ENCODE peak calls at places on chromosomes 2 and 18, in ten cellular contexts. F is spleen, U is HCT116, P is HepG2, Z is heart left ventricle, N is uterus, Q is stomach, Y is right lobe of liver, G is ovary, H is sigmoid colon. S is an unnamed sample.

GRCh38 chr2:131112477-131113027 is 7.4 kb downstream of the PLEKHB2 start:
- DNase-seq in F (no peak), U (no peak), P (no peak), Z (no peak), N (no peak), Q (no peak), Y (no peak), G (no peak), H (no peak), S (no peak)

GRCh38 chr2:107685587-107685986 is 141.1 kb upstream of the RGPD4 start:
- DNase-seq in F (no peak), U (no peak), P (no peak), Z (no peak), N (no peak), Q (no peak), Y (no peak), G (no peak), H (no peak), S (no peak)

GRCh38 chr2:171387052-171387451 is 46.7 kb downstream of the METTL8 start:
- DNase-seq in F (no peak), U (no peak), P (no peak), Z (no peak), N (no peak), Q (no peak), Y (no peak), G (no peak), H (no peak), S (no peak)

GRCh38 chr2:201900362-201900761 is 94.0 kb downstream of the CDK15 start:
- DNase-seq in F (no peak), U (no peak), P (no peak), Z (no peak), N (no peak), Q (no peak), Y (no peak), G (no peak), H (no peak), S (no peak)

GRCh38 chr2:207483066-207483465 is 46.7 kb upstream of the CREB1 start:
- DNase-seq in F (no peak), U (no peak), P (no peak), Z (no peak), N (no peak), Q (no peak), Y (no peak), G (no peak), H (no peak), S (no peak)

GRCh38 chr18:43578636-43579203 is 301.4 kb upstream of the SYT4 start:
- DNase-seq in F (no peak), U (no peak), P (no peak), Z (no peak), N (no peak), Q (peak; percentile 40), Y (no peak), G (no peak), H (no peak), S (no peak)

GRCh38 chr2:3277748-3278520 is 99.7 kb downstream of the EIPR1 start:
- DNase-seq in F (peak; percentile 71), U (no peak), P (no peak), Z (no peak), N (no peak), Q (no peak), Y (no peak), G (no peak), H (peak; percentile 44), S (peak; percentile 2)

GRCh38 chr18:56009451-56009850 is 421.5 kb upstream of the TCF4 start:
- DNase-seq in F (no peak), U (no peak), P (no peak), Z (no peak), N (no peak), Q (no peak), Y (no peak), G (no peak), H (no peak), S (no peak)

GRCh38 chr2:219210572-219211362 is 4.2 kb downstream of the ZFAND2B start:
- DNase-seq in F (no peak), U (no peak), P (no peak), Z (no peak), N (no peak), Q (no peak), Y (no peak), G (no peak), H (peak; percentile 60), S (peak; percentile 8)

GRCh38 chr18:13872373-13872772 is 43.0 kb downstream of the MC2R start:
- DNase-seq in F (no peak), U (no peak), P (no peak), Z (no peak), N (no peak), Q (no peak), Y (no peak), G (no peak), H (no peak), S (no peak)

GRCh38 chr2:188610050-188610444 is 318.4 kb downstream of the GULP1 start:
- DNase-seq in F (no peak), U (no peak), P (no peak), Z (no peak), N (no peak), Q (no peak), Y (no peak), G (no peak), H (no peak), S (no peak)

GRCh38 chr2:127737892-127738291 is 36.6 kb downstream of the SFT2D3 start:
- DNase-seq in F (no peak), U (no peak), P (no peak), Z (no peak), N (no peak), Q (no peak), Y (no peak), G (no peak), H (no peak), S (no peak)

GRCh38 chr2:98773907-98774306 is 43.0 kb upstream of the MGAT4A start:
- DNase-seq in F (no peak), U (no peak), P (no peak), Z (no peak), N (no peak), Q (no peak), Y (no peak), G (no peak), H (no peak), S (no peak)

GRCh38 chr18:42187611-42188378 is 232.8 kb downstream of the PIK3C3 start:
- DNase-seq in F (no peak), U (no peak), P (no peak), Z (no peak), N (no peak), Q (no peak), Y (no peak), G (no peak), H (no peak), S (no peak)

GRCh38 chr18:2963048-2963447 is 49.9 kb downstream of the LPIN2 start:
- DNase-seq in F (no peak), U (no peak), P (no peak), Z (no peak), N (no peak), Q (no peak), Y (no peak), G (no peak), H (no peak), S (no peak)

GRCh38 chr2:101388232-101388631 is 929 bp upstream of the CREG2 start:
- DNase-seq in F (no peak), U (no peak), P (no peak), Z (no peak), N (no peak), Q (no peak), Y (no peak), G (no peak), H (no peak), S (no peak)

GRCh38 chr2:130966149-130967019 is 126.9 kb downstream of the FAM168B start:
- DNase-seq in F (no peak), U (no peak), P (no peak), Z (no peak), N (no peak), Q (no peak), Y (no peak), G (no peak), H (no peak), S (no peak)

GRCh38 chr2:168336786-168337388 is 89.5 kb upstream of the STK39 start:
- DNase-seq in F (peak; percentile 78), U (peak; percentile 87), P (peak; percentile 69), Z (no peak), N (no peak), Q (peak; percentile 75), Y (peak; percentile 56), G (no peak), H (no peak), S (peak; percentile 46)

GRCh38 chr18:7658701-7659100 is 91.6 kb downstream of the PTPRM start:
- DNase-seq in F (no peak), U (no peak), P (peak; percentile 23), Z (no peak), N (no peak), Q (no peak), Y (no peak), G (no peak), H (no peak), S (no peak)
- H3K4me1 ChIP-seq in F (no peaks in the 10 kb centered on the region), U (no peaks in the 10 kb centered on the region), P (peaks cover 32% of the 10 kb centered on the region), Z (peaks cover 6% of the 10 kb centered on the region), N (no peaks in the 10 kb centered on the region), Q (peaks cover 4% of the 10 kb centered on the region), Y (no peaks in the 10 kb centered on the region), G (peaks cover 4% of the 10 kb centered on the region), H (no peaks in the 10 kb centered on the region), S (no peaks in the 10 kb centered on the region)

GRCh38 chr2:178927173-178927572 is 120.0 kb upstream of the TTN start:
- DNase-seq in F (no peak), U (no peak), P (no peak), Z (no peak), N (no peak), Q (no peak), Y (no peak), G (no peak), H (no peak), S (no peak)
- TF ChIP-seq POLR2A in F (no peak), U (no peak), P (no peak), Z (no peak), N (no peak), Q (no peak), Y (no peak), G (no peak), H (no peak), S (no peak)

DNA sequence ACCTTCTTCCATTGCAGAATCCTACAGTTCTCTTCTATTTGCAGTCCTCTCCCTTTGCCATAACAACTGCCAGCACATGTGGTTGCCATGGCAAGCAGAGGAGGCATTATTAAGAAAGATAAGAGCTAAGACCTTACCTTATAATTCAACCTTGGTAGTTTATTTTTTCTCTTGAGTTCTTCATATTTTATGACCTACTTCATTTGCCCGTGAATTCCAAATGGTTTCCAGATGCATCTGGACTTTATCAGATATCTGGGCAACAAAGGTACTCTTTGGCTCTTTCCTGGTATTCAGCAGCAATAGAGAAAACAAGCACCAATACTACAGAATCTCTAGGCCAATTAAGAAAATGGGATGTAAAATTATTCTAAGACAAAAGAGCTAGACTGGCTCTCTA is 524.0 kb downstream of the CMPK2 start:
- DNase-seq in F (no peak), U (no peak), P (no peak), Z (no peak), N (no peak), Q (no peak), Y (no peak), G (no peak), H (no peak), S (no peak)
- H3K4me1 ChIP-seq in F (peaks cover 12% of the 10 kb centered on the region), U (no peaks in the 10 kb centered on the region), P (no peaks in the 10 kb centered on the region), Z (no peaks in the 10 kb centered on the region), N (no peaks in the 10 kb centered on the region), Q (no peaks in the 10 kb centered on the region), Y (no peaks in the 10 kb centered on the region), G (no peaks in the 10 kb centered on the region), H (no peaks in the 10 kb centered on the region), S (no peaks in the 10 kb centered on the region)

DNA sequence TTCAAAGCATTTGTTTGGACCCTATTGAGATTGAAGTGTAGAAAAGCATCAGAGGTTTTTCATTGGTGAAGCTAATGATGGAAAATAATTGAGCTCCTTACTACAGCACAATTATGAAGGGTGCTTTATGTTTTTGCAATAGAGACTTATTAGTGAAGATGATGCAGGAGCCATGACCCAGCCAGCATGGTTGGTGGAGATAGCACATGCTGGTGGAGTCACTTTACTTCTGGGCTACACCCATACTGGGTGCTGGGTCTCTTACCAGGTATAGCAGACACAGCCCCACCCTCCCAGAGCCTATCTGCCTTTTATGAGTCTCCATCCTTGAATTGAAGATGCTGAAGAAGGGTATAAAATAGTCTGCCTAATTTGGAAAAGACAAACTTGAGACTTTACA is 3.6 kb downstream of the ACP1 start:
- DNase-seq in F (no peak), U (no peak), P (no peak), Z (no peak), N (no peak), Q (no peak), Y (no peak), G (no peak), H (no peak), S (no peak)
- TF ChIP-seq POLR2A in F (no peak), U (no peak), P (no peak), Z (no peak), N (no peak), Q (no peak), Y (no peak), G (no peak), H (no peak), S (no peak)

S was measured in testis.